ENCODE peak calls at places on chromosome 22, in six cellular contexts. One of them, this sample, is unnamed.
A peak's percentile ranks its signal among the peaks of the same experiment; 100 is the strongest.

GRCh38 chr22:49935561-49935960 is 17.1 kb downstream of the CRELD2 start:
- DNase-seq in stimulated activated naive B cell treated with anti-CD40 and anti-IgM and Interleukin-4, amounts not matched to agents 10 μg/mL and 1 μg/mL and 100 μg/mL, for 72 hours: no peak
- DNase-seq in activated CD8-positive, alpha-beta T cell treated with anti-CD3 and anti-CD28 coated beads for 36 hours: no peak
- DNase-seq in NCI-H2081 treated with DMSO at 0.1 percent for 48 hours: no peak
- DNase-seq in NCI-H748 treated with DMSO at 0.1 percent for 48 hours: no peak
- DNase-seq in sciatic nerve: no peak
- DNase-seq in this sample: no peak

GRCh38 chr22:50059185-50059880 is 1.2 kb upstream of the TTLL8 start:
- DNase-seq in activated CD8-positive, alpha-beta T cell treated with anti-CD3 and anti-CD28 coated beads for 36 hours: no peak
- DNase-seq in NCI-H748 treated with DMSO at 0.1 percent for 48 hours: peak; percentile 33
- DNase-seq in sciatic nerve: no peak
- DNase-seq in NCI-H2081 treated with DMSO at 0.1 percent for 48 hours: no peak
- DNase-seq in stimulated activated naive B cell treated with anti-CD40 and anti-IgM and Interleukin-4, amounts not matched to agents 10 μg/mL and 1 μg/mL and 100 μg/mL, for 72 hours: no peak
- DNase-seq in this sample: no peak

GRCh38 chr22:42229455-42230149 is 40.9 kb downstream of the TCF20 start:
- DNase-seq in activated CD8-positive, alpha-beta T cell treated with anti-CD3 and anti-CD28 coated beads for 36 hours: no peak
- DNase-seq in sciatic nerve: no peak
- DNase-seq in NCI-H748 treated with DMSO at 0.1 percent for 48 hours: no peak
- DNase-seq in stimulated activated naive B cell treated with anti-CD40 and anti-IgM and Interleukin-4, amounts not matched to agents 10 μg/mL and 1 μg/mL and 100 μg/mL, for 72 hours: no peak
- DNase-seq in NCI-H2081 treated with DMSO at 0.1 percent for 48 hours: no peak
- DNase-seq in this sample: no peak

GRCh38 chr22:36977947-36978660 is 41.1 kb downstream of the TST start:
- DNase-seq in NCI-H2081 treated with DMSO at 0.1 percent for 48 hours: peak; percentile 12
- DNase-seq in activated CD8-positive, alpha-beta T cell treated with anti-CD3 and anti-CD28 coated beads for 36 hours: peak; percentile 94
- DNase-seq in NCI-H748 treated with DMSO at 0.1 percent for 48 hours: peak; percentile 51
- DNase-seq in sciatic nerve: peak; percentile 94
- DNase-seq in stimulated activated naive B cell treated with anti-CD40 and anti-IgM and Interleukin-4, amounts not matched to agents 10 μg/mL and 1 μg/mL and 100 μg/mL, for 72 hours: peak; percentile 78
- DNase-seq in this sample: peak; percentile 88

GRCh38 chr22:29113329-29113728 is 40.5 kb downstream of the KREMEN1 start:
- DNase-seq in NCI-H2081 treated with DMSO at 0.1 percent for 48 hours: no peak
- DNase-seq in stimulated activated naive B cell treated with anti-CD40 and anti-IgM and Interleukin-4, amounts not matched to agents 10 μg/mL and 1 μg/mL and 100 μg/mL, for 72 hours: no peak
- DNase-seq in sciatic nerve: no peak
- DNase-seq in activated CD8-positive, alpha-beta T cell treated with anti-CD3 and anti-CD28 coated beads for 36 hours: no peak
- DNase-seq in NCI-H748 treated with DMSO at 0.1 percent for 48 hours: no peak
- DNase-seq in this sample: no peak

GRCh38 chr22:22925146-22925794 is 37.7 kb downstream of the IGLL5 start:
- DNase-seq in activated CD8-positive, alpha-beta T cell treated with anti-CD3 and anti-CD28 coated beads for 36 hours: no peak
- DNase-seq in sciatic nerve: no peak
- DNase-seq in stimulated activated naive B cell treated with anti-CD40 and anti-IgM and Interleukin-4, amounts not matched to agents 10 μg/mL and 1 μg/mL and 100 μg/mL, for 72 hours: no peak
- DNase-seq in NCI-H2081 treated with DMSO at 0.1 percent for 48 hours: no peak
- DNase-seq in NCI-H748 treated with DMSO at 0.1 percent for 48 hours: no peak
- DNase-seq in this sample: no peak

GRCh38 chr22:34800265-34800664 is 265.7 kb upstream of the ISX start:
- DNase-seq in NCI-H748 treated with DMSO at 0.1 percent for 48 hours: no peak
- DNase-seq in NCI-H2081 treated with DMSO at 0.1 percent for 48 hours: no peak
- DNase-seq in activated CD8-positive, alpha-beta T cell treated with anti-CD3 and anti-CD28 coated beads for 36 hours: no peak
- DNase-seq in sciatic nerve: no peak
- DNase-seq in stimulated activated naive B cell treated with anti-CD40 and anti-IgM and Interleukin-4, amounts not matched to agents 10 μg/mL and 1 μg/mL and 100 μg/mL, for 72 hours: no peak
- DNase-seq in this sample: no peak

GRCh38 chr22:47382164-47382890 is 619.9 kb downstream of the TBC1D22A start:
- DNase-seq in NCI-H2081 treated with DMSO at 0.1 percent for 48 hours: no peak
- DNase-seq in NCI-H748 treated with DMSO at 0.1 percent for 48 hours: no peak
- DNase-seq in sciatic nerve: peak; percentile 35
- DNase-seq in activated CD8-positive, alpha-beta T cell treated with anti-CD3 and anti-CD28 coated beads for 36 hours: no peak
- DNase-seq in stimulated activated naive B cell treated with anti-CD40 and anti-IgM and Interleukin-4, amounts not matched to agents 10 μg/mL and 1 μg/mL and 100 μg/mL, for 72 hours: no peak
- DNase-seq in this sample: peak; percentile 12

GRCh38 chr22:46953968-46954755 is 191.7 kb downstream of the TBC1D22A start:
- DNase-seq in NCI-H748 treated with DMSO at 0.1 percent for 48 hours: no peak
- DNase-seq in stimulated activated naive B cell treated with anti-CD40 and anti-IgM and Interleukin-4, amounts not matched to agents 10 μg/mL and 1 μg/mL and 100 μg/mL, for 72 hours: no peak
- DNase-seq in sciatic nerve: no peak
- DNase-seq in activated CD8-positive, alpha-beta T cell treated with anti-CD3 and anti-CD28 coated beads for 36 hours: no peak
- DNase-seq in NCI-H2081 treated with DMSO at 0.1 percent for 48 hours: no peak
- DNase-seq in this sample: no peak

GRCh38 chr22:44337658-44338004 is 24.9 kb upstream of the SHISAL1 start:
- DNase-seq in NCI-H2081 treated with DMSO at 0.1 percent for 48 hours: no peak
- DNase-seq in NCI-H748 treated with DMSO at 0.1 percent for 48 hours: no peak
- DNase-seq in activated CD8-positive, alpha-beta T cell treated with anti-CD3 and anti-CD28 coated beads for 36 hours: peak; percentile 59
- DNase-seq in sciatic nerve: no peak
- DNase-seq in stimulated activated naive B cell treated with anti-CD40 and anti-IgM and Interleukin-4, amounts not matched to agents 10 μg/mL and 1 μg/mL and 100 μg/mL, for 72 hours: no peak
- DNase-seq in this sample: no peak

GRCh38 chr22:33476206-33476605 is 418.0 kb upstream of the SYN3 start:
- DNase-seq in stimulated activated naive B cell treated with anti-CD40 and anti-IgM and Interleukin-4, amounts not matched to agents 10 μg/mL and 1 μg/mL and 100 μg/mL, for 72 hours: no peak
- DNase-seq in activated CD8-positive, alpha-beta T cell treated with anti-CD3 and anti-CD28 coated beads for 36 hours: no peak
- DNase-seq in sciatic nerve: no peak
- DNase-seq in NCI-H748 treated with DMSO at 0.1 percent for 48 hours: no peak
- DNase-seq in NCI-H2081 treated with DMSO at 0.1 percent for 48 hours: no peak
- DNase-seq in this sample: no peak

GRCh38 chr22:30822216-30823014 is 127.7 kb downstream of the OSBP2 start:
- DNase-seq in NCI-H748 treated with DMSO at 0.1 percent for 48 hours: no peak
- DNase-seq in stimulated activated naive B cell treated with anti-CD40 and anti-IgM and Interleukin-4, amounts not matched to agents 10 μg/mL and 1 μg/mL and 100 μg/mL, for 72 hours: no peak
- DNase-seq in activated CD8-positive, alpha-beta T cell treated with anti-CD3 and anti-CD28 coated beads for 36 hours: peak; percentile 11
- DNase-seq in sciatic nerve: no peak
- DNase-seq in NCI-H2081 treated with DMSO at 0.1 percent for 48 hours: no peak
- DNase-seq in this sample: no peak

GRCh38 chr22:48707749-48708557 is 1119.7 kb downstream of the BRD1 start:
- DNase-seq in NCI-H748 treated with DMSO at 0.1 percent for 48 hours: no peak
- DNase-seq in NCI-H2081 treated with DMSO at 0.1 percent for 48 hours: no peak
- DNase-seq in sciatic nerve: peak; percentile 55
- DNase-seq in stimulated activated naive B cell treated with anti-CD40 and anti-IgM and Interleukin-4, amounts not matched to agents 10 μg/mL and 1 μg/mL and 100 μg/mL, for 72 hours: no peak
- DNase-seq in activated CD8-positive, alpha-beta T cell treated with anti-CD3 and anti-CD28 coated beads for 36 hours: no peak
- DNase-seq in this sample: no peak

GRCh38 chr22:50445071-50445879 is 29.6 kb downstream of the SBF1 start:
- DNase-seq in activated CD8-positive, alpha-beta T cell treated with anti-CD3 and anti-CD28 coated beads for 36 hours: peak; percentile 72
- DNase-seq in sciatic nerve: no peak
- DNase-seq in NCI-H2081 treated with DMSO at 0.1 percent for 48 hours: no peak
- DNase-seq in NCI-H748 treated with DMSO at 0.1 percent for 48 hours: no peak
- DNase-seq in stimulated activated naive B cell treated with anti-CD40 and anti-IgM and Interleukin-4, amounts not matched to agents 10 μg/mL and 1 μg/mL and 100 μg/mL, for 72 hours: no peak
- DNase-seq in this sample: no peak

GRCh38 chr22:49760280-49760629 is 67.4 kb downstream of the BRD1 start:
- DNase-seq in NCI-H748 treated with DMSO at 0.1 percent for 48 hours: no peak
- DNase-seq in activated CD8-positive, alpha-beta T cell treated with anti-CD3 and anti-CD28 coated beads for 36 hours: no peak
- DNase-seq in sciatic nerve: no peak
- DNase-seq in stimulated activated naive B cell treated with anti-CD40 and anti-IgM and Interleukin-4, amounts not matched to agents 10 μg/mL and 1 μg/mL and 100 μg/mL, for 72 hours: no peak
- DNase-seq in NCI-H2081 treated with DMSO at 0.1 percent for 48 hours: no peak
- DNase-seq in this sample: peak; percentile 37

GRCh38 chr22:39236321-39237275 is 8.2 kb downstream of the PDGFB start:
- DNase-seq in activated CD8-positive, alpha-beta T cell treated with anti-CD3 and anti-CD28 coated beads for 36 hours: peak; percentile 82
- DNase-seq in NCI-H748 treated with DMSO at 0.1 percent for 48 hours: no peak
- DNase-seq in NCI-H2081 treated with DMSO at 0.1 percent for 48 hours: no peak
- DNase-seq in sciatic nerve: no peak
- DNase-seq in stimulated activated naive B cell treated with anti-CD40 and anti-IgM and Interleukin-4, amounts not matched to agents 10 μg/mL and 1 μg/mL and 100 μg/mL, for 72 hours: peak; percentile 89
- DNase-seq in this sample: no peak

GRCh38 chr22:49192180-49192856 is 635.4 kb downstream of the BRD1 start:
- DNase-seq in NCI-H2081 treated with DMSO at 0.1 percent for 48 hours: no peak
- DNase-seq in sciatic nerve: no peak
- DNase-seq in NCI-H748 treated with DMSO at 0.1 percent for 48 hours: no peak
- DNase-seq in stimulated activated naive B cell treated with anti-CD40 and anti-IgM and Interleukin-4, amounts not matched to agents 10 μg/mL and 1 μg/mL and 100 μg/mL, for 72 hours: no peak
- DNase-seq in activated CD8-positive, alpha-beta T cell treated with anti-CD3 and anti-CD28 coated beads for 36 hours: no peak
- DNase-seq in this sample: no peak

GRCh38 chr22:31977939-31978338 is 33.6 kb downstream of the YWHAH start:
- DNase-seq in stimulated activated naive B cell treated with anti-CD40 and anti-IgM and Interleukin-4, amounts not matched to agents 10 μg/mL and 1 μg/mL and 100 μg/mL, for 72 hours: no peak
- DNase-seq in NCI-H748 treated with DMSO at 0.1 percent for 48 hours: no peak
- DNase-seq in NCI-H2081 treated with DMSO at 0.1 percent for 48 hours: no peak
- DNase-seq in activated CD8-positive, alpha-beta T cell treated with anti-CD3 and anti-CD28 coated beads for 36 hours: no peak
- DNase-seq in sciatic nerve: no peak
- DNase-seq in this sample: no peak

GRCh38 chr22:44561139-44561840 is 63.3 kb upstream of the RTL6 start:
- DNase-seq in NCI-H2081 treated with DMSO at 0.1 percent for 48 hours: no peak
- DNase-seq in NCI-H748 treated with DMSO at 0.1 percent for 48 hours: no peak
- DNase-seq in activated CD8-positive, alpha-beta T cell treated with anti-CD3 and anti-CD28 coated beads for 36 hours: no peak
- DNase-seq in stimulated activated naive B cell treated with anti-CD40 and anti-IgM and Interleukin-4, amounts not matched to agents 10 μg/mL and 1 μg/mL and 100 μg/mL, for 72 hours: no peak
- DNase-seq in sciatic nerve: peak; percentile 26
- DNase-seq in this sample: no peak

GRCh38 chr22:38309614-38310517 is 7.4 kb downstream of the CSNK1E start:
- DNase-seq in NCI-H2081 treated with DMSO at 0.1 percent for 48 hours: no peak
- DNase-seq in activated CD8-positive, alpha-beta T cell treated with anti-CD3 and anti-CD28 coated beads for 36 hours: no peak
- DNase-seq in stimulated activated naive B cell treated with anti-CD40 and anti-IgM and Interleukin-4, amounts not matched to agents 10 μg/mL and 1 μg/mL and 100 μg/mL, for 72 hours: no peak
- DNase-seq in NCI-H748 treated with DMSO at 0.1 percent for 48 hours: no peak
- DNase-seq in sciatic nerve: no peak
- DNase-seq in this sample: no peak

GRCh38 chr22:29883831-29884139 is 811 bp downstream of the MTMR3 start:
- DNase-seq in NCI-H2081 treated with DMSO at 0.1 percent for 48 hours: no peak
- DNase-seq in sciatic nerve: no peak
- DNase-seq in NCI-H748 treated with DMSO at 0.1 percent for 48 hours: no peak
- DNase-seq in stimulated activated naive B cell treated with anti-CD40 and anti-IgM and Interleukin-4, amounts not matched to agents 10 μg/mL and 1 μg/mL and 100 μg/mL, for 72 hours: no peak
- DNase-seq in activated CD8-positive, alpha-beta T cell treated with anti-CD3 and anti-CD28 coated beads for 36 hours: peak; percentile 41
- DNase-seq in this sample: no peak

GRCh38 chr22:41818011-41818410 is 14.9 kb upstream of the SREBF2 start:
- DNase-seq in sciatic nerve: no peak
- DNase-seq in activated CD8-positive, alpha-beta T cell treated with anti-CD3 and anti-CD28 coated beads for 36 hours: no peak
- DNase-seq in NCI-H2081 treated with DMSO at 0.1 percent for 48 hours: no peak
- DNase-seq in stimulated activated naive B cell treated with anti-CD40 and anti-IgM and Interleukin-4, amounts not matched to agents 10 μg/mL and 1 μg/mL and 100 μg/mL, for 72 hours: no peak
- DNase-seq in NCI-H748 treated with DMSO at 0.1 percent for 48 hours: no peak
- DNase-seq in this sample: no peak

GRCh38 chr22:18033204-18033998 is 9.0 kb upstream of the MICAL3 start:
- DNase-seq in NCI-H2081 treated with DMSO at 0.1 percent for 48 hours: no peak
- DNase-seq in stimulated activated naive B cell treated with anti-CD40 and anti-IgM and Interleukin-4, amounts not matched to agents 10 μg/mL and 1 μg/mL and 100 μg/mL, for 72 hours: no peak
- DNase-seq in NCI-H748 treated with DMSO at 0.1 percent for 48 hours: no peak
- DNase-seq in activated CD8-positive, alpha-beta T cell treated with anti-CD3 and anti-CD28 coated beads for 36 hours: no peak
- DNase-seq in sciatic nerve: peak; percentile 57
- DNase-seq in this sample: no peak

GRCh38 chr22:49999901-50000586 is 12.5 kb downstream of the IL17REL start:
- DNase-seq in activated CD8-positive, alpha-beta T cell treated with anti-CD3 and anti-CD28 coated beads for 36 hours: no peak
- DNase-seq in NCI-H748 treated with DMSO at 0.1 percent for 48 hours: no peak
- DNase-seq in sciatic nerve: peak; percentile 51
- DNase-seq in NCI-H2081 treated with DMSO at 0.1 percent for 48 hours: no peak
- DNase-seq in stimulated activated naive B cell treated with anti-CD40 and anti-IgM and Interleukin-4, amounts not matched to agents 10 μg/mL and 1 μg/mL and 100 μg/mL, for 72 hours: no peak
- DNase-seq in this sample: no peak

GRCh38 chr22:44622147-44622427 is 79.9 kb upstream of the PRR5 start:
- DNase-seq in sciatic nerve: no peak
- DNase-seq in stimulated activated naive B cell treated with anti-CD40 and anti-IgM and Interleukin-4, amounts not matched to agents 10 μg/mL and 1 μg/mL and 100 μg/mL, for 72 hours: no peak
- DNase-seq in NCI-H2081 treated with DMSO at 0.1 percent for 48 hours: no peak
- DNase-seq in NCI-H748 treated with DMSO at 0.1 percent for 48 hours: peak; percentile 65
- DNase-seq in activated CD8-positive, alpha-beta T cell treated with anti-CD3 and anti-CD28 coated beads for 36 hours: peak; percentile 58
- DNase-seq in this sample: no peak

GRCh38 chr22:46721716-46722115 is 16.3 kb downstream of the CERK start:
- DNase-seq in NCI-H2081 treated with DMSO at 0.1 percent for 48 hours: no peak
- DNase-seq in stimulated activated naive B cell treated with anti-CD40 and anti-IgM and Interleukin-4, amounts not matched to agents 10 μg/mL and 1 μg/mL and 100 μg/mL, for 72 hours: no peak
- DNase-seq in activated CD8-positive, alpha-beta T cell treated with anti-CD3 and anti-CD28 coated beads for 36 hours: no peak
- DNase-seq in sciatic nerve: no peak
- DNase-seq in NCI-H748 treated with DMSO at 0.1 percent for 48 hours: no peak
- DNase-seq in this sample: no peak

GRCh38 chr22:50705219-50705691 is 32.6 kb downstream of the SHANK3 start:
- DNase-seq in NCI-H2081 treated with DMSO at 0.1 percent for 48 hours: no peak
- DNase-seq in stimulated activated naive B cell treated with anti-CD40 and anti-IgM and Interleukin-4, amounts not matched to agents 10 μg/mL and 1 μg/mL and 100 μg/mL, for 72 hours: no peak
- DNase-seq in sciatic nerve: peak; percentile 79
- DNase-seq in NCI-H748 treated with DMSO at 0.1 percent for 48 hours: peak; percentile 82
- DNase-seq in activated CD8-positive, alpha-beta T cell treated with anti-CD3 and anti-CD28 coated beads for 36 hours: no peak
- DNase-seq in this sample: no peak

GRCh38 chr22:37906364-37907008 is 389 bp downstream of the MICALL1 start:
- DNase-seq in NCI-H748 treated with DMSO at 0.1 percent for 48 hours: no peak
- DNase-seq in sciatic nerve: no peak
- DNase-seq in activated CD8-positive, alpha-beta T cell treated with anti-CD3 and anti-CD28 coated beads for 36 hours: peak; percentile 51
- DNase-seq in stimulated activated naive B cell treated with anti-CD40 and anti-IgM and Interleukin-4, amounts not matched to agents 10 μg/mL and 1 μg/mL and 100 μg/mL, for 72 hours: no peak
- DNase-seq in NCI-H2081 treated with DMSO at 0.1 percent for 48 hours: no peak
- DNase-seq in this sample: no peak

GRCh38 chr22:36027960-36028645 is 521 bp downstream of the RBFOX2 start:
- DNase-seq in activated CD8-positive, alpha-beta T cell treated with anti-CD3 and anti-CD28 coated beads for 36 hours: no peak
- DNase-seq in NCI-H2081 treated with DMSO at 0.1 percent for 48 hours: no peak
- DNase-seq in stimulated activated naive B cell treated with anti-CD40 and anti-IgM and Interleukin-4, amounts not matched to agents 10 μg/mL and 1 μg/mL and 100 μg/mL, for 72 hours: peak; percentile 14
- DNase-seq in sciatic nerve: peak; percentile 67
- DNase-seq in NCI-H748 treated with DMSO at 0.1 percent for 48 hours: no peak
- DNase-seq in this sample: peak; percentile 24

GRCh38 chr22:36331306-36331911 is 56.4 kb downstream of the MYH9 start:
- DNase-seq in activated CD8-positive, alpha-beta T cell treated with anti-CD3 and anti-CD28 coated beads for 36 hours: peak; percentile 90
- DNase-seq in NCI-H2081 treated with DMSO at 0.1 percent for 48 hours: no peak
- DNase-seq in stimulated activated naive B cell treated with anti-CD40 and anti-IgM and Interleukin-4, amounts not matched to agents 10 μg/mL and 1 μg/mL and 100 μg/mL, for 72 hours: peak; percentile 81
- DNase-seq in sciatic nerve: no peak
- DNase-seq in NCI-H748 treated with DMSO at 0.1 percent for 48 hours: no peak
- DNase-seq in this sample: no peak

This sample was measured in breast epithelium.